ENCODE peak calls at places on chromosomes 3 and 15, in six cellular contexts. Q is caudate nucleus; K is transverse colon; X is effector CD4-positive, alpha-beta T cell; P is stimulated activated CD4-positive, alpha-beta T cell treated with anti-CD3 and anti-CD28 coated beads, Interleukin-1b, Interleukin-23, amount 100 ng/mL, for 24 hours; J is GM12865. E is an unnamed sample.

GRCh38 chr3:129469026-129469425 is 29.0 kb downstream of the IFT122 start:
- DNase-seq in Q (no peak), K (peak), X (no peak), P (no peak), J (no peak), E (no peak)

GRCh38 chr3:124281453-124282316 is 289.8 kb upstream of the ROPN1 start:
- DNase-seq in Q (no peak), K (peak), X (no peak), P (peak), J (peak), E (no peak)

GRCh38 chr15:57969355-57969754 is 96.2 kb downstream of the ALDH1A2 start:
- DNase-seq in Q (no peak), K (no peak), X (no peak), P (no peak), J (no peak), E (no peak)

GRCh38 chr15:35603298-35603697 is 57.3 kb upstream of the DPH6 start:
- DNase-seq in Q (no peak), K (no peak), X (no peak), P (no peak), J (peak), E (no peak)

GRCh38 chr15:58458076-58458475 is 26.3 kb downstream of the LIPC start:
- DNase-seq in Q (no peak), K (no peak), X (no peak), P (no peak), J (peak), E (no peak)

GRCh38 chr3:13475871-13476590 is 4.1 kb upstream of the HDAC11 start:
- DNase-seq in Q (no peak), K (no peak), X (no peak), P (no peak), J (no peak), E (no peak)

GRCh38 chr3:185060655-185061054 is 92.2 kb downstream of the C3orf70 start:
- DNase-seq in Q (no peak), K (no peak), X (no peak), P (no peak), J (no peak), E (no peak)

GRCh38 chr15:65249641-65250040 is 37.0 kb downstream of the PARP16 start:
- DNase-seq in Q (no peak), K (no peak), X (no peak), P (peak), J (peak), E (no peak)

GRCh38 chr15:35293353-35294130 is 208.4 kb upstream of the NANOGP8 start:
- DNase-seq in Q (no peak), K (no peak), X (no peak), P (no peak), J (peak), E (no peak)

GRCh38 chr3:136772709-136773108 is 20.5 kb upstream of the STAG1 start:
- DNase-seq in Q (no peak), K (no peak), X (no peak), P (no peak), J (no peak), E (no peak)

GRCh38 chr3:120693439-120694172 is 11.6 kb upstream of the HGD start:
- DNase-seq in Q (no peak), K (no peak), X (no peak), P (no peak), J (no peak), E (no peak)

GRCh38 chr15:34647569-34648334 is 64.3 kb upstream of the GOLGA8B start:
- DNase-seq in Q (no peak), K (no peak), X (no peak), P (no peak), J (peak), E (no peak)

E was measured in hypothalamus.